ENCODE peak calls at places on chromosomes 11 and 22, in seven cellular contexts. J is epithelial cell of proximal tubule; I is activated CD8-positive, alpha-beta memory T cell treated with anti-CD3 and anti-CD28 coated beads for 48 hours; F is NCI-H2081; B is PC-9; E is NCI-H1694 treated with DMSO at 0.1 percent for 48 hours; N is heart left ventricle. R is an unnamed sample.

GRCh38 chr11:99277281-99277680 is 256.5 kb downstream of the CNTN5 start:
- DNase-seq in J (no peak), I (no peak), F (peak), B (no peak), E (no peak), N (no peak), R (no peak)

GRCh38 chr11:128153697-128154048 is 433.7 kb downstream of the ETS1 start:
- DNase-seq in J (no peak), I (no peak), F (no peak), B (no peak), E (no peak), N (no peak), R (no peak)

GRCh38 chr11:5992604-5993251 is 5.9 kb upstream of the OR52L1 start:
- DNase-seq in J (no peak), I (no peak), F (peak), B (no peak), E (peak), N (no peak), R (no peak)

GRCh38 chr11:134714021-134714656 is 302.1 kb upstream of the B3GAT1 start:
- DNase-seq in J (no peak), I (no peak), F (no peak), B (no peak), E (no peak), N (no peak), R (no peak)

GRCh38 chr22:40976866-40977700 is 25.9 kb downstream of the RBX1 start:
- DNase-seq in J (no peak), I (no peak), F (no peak), B (no peak), E (no peak), N (no peak), R (no peak)

GRCh38 chr11:64691543-64691942 is 31.5 kb downstream of the NRXN2 start:
- DNase-seq in J (no peak), I (no peak), F (no peak), B (no peak), E (no peak), N (no peak), R (no peak)

GRCh38 chr11:35138949-35139881 is at the start of gene CD44:
- DNase-seq in J (no peak), I (peak), F (no peak), B (peak), E (no peak), N (peak), R (peak)

GRCh38 chr11:82675838-82676237 is 57.8 kb downstream of the FAM181B start:
- DNase-seq in J (no peak), I (no peak), F (no peak), B (no peak), E (no peak), N (no peak), R (no peak)

GRCh38 chr22:46703996-46704370 is 34.1 kb downstream of the CERK start:
- DNase-seq in J (no peak), I (no peak), F (no peak), B (no peak), E (no peak), N (no peak), R (no peak)

R was measured in stimulated activated effector memory CD8-positive, alpha-beta T cell treated with anti-CD3 and anti-CD28 coated beads, Interleukin-12 subunit alpha, Interleukin-12 subunit beta, amount 100 ng/mL, for 72 hours.